ENCODE peak calls at places on chromosomes 12 and 14, in nine cellular contexts. Y is fibroblast of lung, J is pancreas, T is fibroblast of pulmonary artery, Z is cardiac fibroblast, D is esophagus squamous epithelium, N is heart right ventricle, I is psoas muscle, V is bronchial epithelial cell. C is an unnamed sample.

GRCh38 chr14:93729993-93730392 is 58.3 kb downstream of the PRIMA1 start:
- DNase-seq in Y (no peak), J (no peak), T (no peak), Z (no peak), D (no peak), N (no peak), I (peak), V (no peak), C (no peak)

GRCh38 chr12:3204716-3205617 is 127.8 kb downstream of the TSPAN9 start:
- DNase-seq in Y (no peak), J (no peak), T (no peak), Z (no peak), D (no peak), N (no peak), I (no peak), V (no peak), C (no peak)

GRCh38 chr14:65531148-65531547 is 118.6 kb downstream of the FUT8 start:
- DNase-seq in Y (no peak), J (no peak), T (no peak), Z (no peak), D (no peak), N (no peak), I (no peak), V (no peak), C (no peak)

GRCh38 chr12:105805730-105806390 is 332.9 kb downstream of the NUAK1 start:
- DNase-seq in Y (no peak), J (no peak), T (no peak), Z (no peak), D (no peak), N (peak), I (peak), V (peak), C (no peak)

GRCh38 chr12:71671311-71671710 is 7.2 kb downstream of the THAP2 start:
- DNase-seq in Y (no peak), J (no peak), T (no peak), Z (no peak), D (no peak), N (no peak), I (no peak), V (no peak), C (no peak)

GRCh38 chr12:104740668-104741067 is 217.4 kb downstream of the SLC41A2 start:
- DNase-seq in Y (no peak), J (no peak), T (no peak), Z (no peak), D (no peak), N (no peak), I (no peak), V (no peak), C (no peak)

GRCh38 chr14:72738181-72738611 is 155.7 kb downstream of the DPF3 start:
- DNase-seq in Y (no peak), J (no peak), T (no peak), Z (peak), D (no peak), N (peak), I (no peak), V (no peak), C (no peak)

GRCh38 chr14:103140316-103141109 is 17.3 kb downstream of the TNFAIP2 start:
- DNase-seq in Y (no peak), J (no peak), T (no peak), Z (peak), D (no peak), N (no peak), I (no peak), V (no peak), C (no peak)

DNA sequence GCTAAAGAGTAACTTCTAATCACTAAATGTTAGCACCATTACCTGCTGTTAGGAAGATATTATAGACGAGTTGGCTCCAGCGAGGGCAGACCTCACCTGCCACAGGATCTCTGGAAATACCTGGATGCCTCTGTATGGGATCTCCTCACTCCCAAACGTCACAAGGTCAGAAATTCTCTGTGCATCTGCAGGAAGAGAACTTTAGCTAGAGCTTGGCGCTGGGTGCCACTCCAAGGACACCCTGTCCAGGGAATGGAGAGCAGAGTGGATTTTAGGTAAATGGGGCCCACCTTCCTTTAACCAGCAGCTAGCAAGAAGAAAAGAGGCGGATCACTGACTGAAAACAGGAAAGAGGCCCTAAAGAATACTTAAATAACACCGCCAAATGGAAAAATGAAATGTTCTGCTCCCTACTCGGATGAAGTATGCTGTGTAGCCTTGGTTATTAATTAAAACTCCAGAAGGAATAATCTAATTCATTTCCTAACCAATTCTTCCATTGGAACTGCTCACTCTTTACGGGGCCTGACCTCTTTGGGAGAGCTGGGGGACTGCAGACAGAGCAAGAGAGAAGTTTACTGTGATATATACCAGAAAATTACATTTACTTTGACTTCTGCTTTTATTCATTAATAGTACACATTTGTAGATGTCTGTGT is 4.2 kb upstream of the FOXG1 start:
- DNase-seq in Y (no peak), J (no peak), T (no peak), Z (no peak), D (no peak), N (no peak), I (no peak), V (no peak), C (no peak)
- TF ChIP-seq CTCF in Y (no peak), J (no peak), T (no peak), Z (no peak), D (no peak), N (no peak), I (no peak), V (no peak), C (no peak)

DNA sequence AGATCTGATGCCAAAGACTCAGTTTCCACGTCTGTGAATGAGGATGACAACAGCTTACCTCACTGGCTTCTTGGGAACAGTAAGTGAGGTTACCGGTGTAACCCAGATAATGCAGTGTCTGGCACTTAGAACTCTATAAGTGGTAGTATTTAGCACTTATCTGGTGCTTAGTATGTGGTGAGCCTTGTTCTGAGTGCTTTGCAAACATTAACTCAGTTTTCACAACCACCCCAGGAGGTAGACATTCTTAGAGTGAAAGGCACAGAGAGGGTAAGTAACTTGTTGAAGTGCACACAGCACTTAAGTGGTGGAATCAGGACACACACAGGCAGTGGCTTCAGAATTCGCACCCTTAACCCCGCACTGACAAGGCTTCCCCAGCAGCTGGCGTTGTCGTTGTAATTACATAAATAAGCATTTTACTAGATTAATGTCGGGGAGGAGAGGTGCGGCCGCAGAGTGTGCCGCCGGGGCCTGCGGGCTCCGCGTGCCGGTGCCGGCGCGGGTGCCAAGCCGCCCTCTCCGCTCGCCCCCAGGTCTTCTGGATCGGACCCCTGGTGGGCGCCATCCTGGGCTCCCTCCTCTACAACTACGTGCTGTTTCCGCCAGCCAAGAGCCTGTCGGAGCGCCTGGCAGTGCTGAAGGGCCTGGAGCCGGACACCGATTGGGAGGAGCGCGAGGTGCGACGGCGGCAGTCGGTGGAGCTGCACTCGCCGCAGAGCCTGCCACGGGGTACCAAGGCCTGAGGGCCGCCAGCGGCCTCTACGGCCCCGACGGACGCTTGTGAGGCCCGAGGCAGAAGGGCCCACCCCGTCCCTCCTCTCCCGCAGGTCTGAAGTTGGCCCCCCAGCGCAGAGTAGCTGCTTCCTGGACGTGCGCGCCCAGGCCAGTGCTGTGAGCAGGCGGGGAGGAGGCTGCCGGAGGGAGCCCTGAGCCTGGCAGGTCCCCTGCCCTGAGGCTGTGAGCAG is 4.6 kb downstream of the AQP2 start:
- DNase-seq in Y (no peak), J (no peak), T (no peak), Z (no peak), D (no peak), N (no peak), I (no peak), V (no peak), C (no peak)
- H3K4me3 ChIP-seq in Y (no peak), J (no peak), T (no peak), Z (no peak), D (peak), N (no peak), I (no peak), V (no peak), C (no peak)

DNA sequence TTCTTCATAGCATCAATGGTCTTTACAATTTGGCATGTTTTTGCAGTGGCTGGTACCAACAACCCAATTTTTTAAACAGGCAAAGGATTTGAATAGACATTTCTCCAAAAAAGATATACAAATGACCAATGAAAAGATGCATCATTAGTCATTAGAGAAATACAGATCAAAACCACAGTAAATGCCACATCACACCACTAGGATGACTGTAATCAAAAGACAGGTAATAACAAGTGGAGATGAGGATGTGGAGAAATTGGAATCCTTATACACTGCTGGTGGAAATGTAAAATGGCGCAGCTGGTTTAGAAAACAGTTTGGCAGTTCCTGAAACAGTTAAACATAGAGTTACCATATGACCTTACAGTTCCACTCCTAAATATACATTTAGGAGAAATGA is 55.4 kb downstream of the TGFB3 start:
- DNase-seq in Y (no peak), J (no peak), T (no peak), Z (no peak), D (no peak), N (no peak), I (no peak), V (peak), C (no peak)
- TF ChIP-seq CTCF in Y (no peak), J (no peak), T (no peak), Z (no peak), D (no peak), N (no peak), I (no peak), V (peak), C (no peak)

GRCh38 chr12:121582583-121583333 is 1.9 kb upstream of the KDM2B start:
- DNase-seq in Y (no peak), J (no peak), T (peak), Z (peak), D (no peak), N (no peak), I (no peak), V (no peak), C (no peak)
- H3K4me3 ChIP-seq in Y (peak), J (no peak), T (no peak), Z (no peak), D (no peak), N (no peak), I (peak), V (no peak), C (no peak)

GRCh38 chr12:31456562-31456961 is 130.6 kb upstream of the SINHCAF start:
- DNase-seq in Y (no peak), J (no peak), T (no peak), Z (no peak), D (no peak), N (no peak), I (no peak), V (no peak), C (no peak)
- TF ChIP-seq CTCF in Y (no peak), J (no peak), T (no peak), Z (no peak), D (no peak), N (no peak), I (no peak), V (no peak), C (no peak)

GRCh38 chr12:23555808-23556207 is 393.7 kb downstream of the SOX5 start:
- DNase-seq in Y (no peak), J (no peak), T (no peak), Z (no peak), D (no peak), N (no peak), I (no peak), V (no peak), C (no peak)
- H3K4me3 ChIP-seq in Y (no peak), J (no peak), T (no peak), Z (no peak), D (no peak), N (no peak), I (no peak), V (no peak), C (no peak)